ENCODE peak calls at places on chromosome 20, in seven cellular contexts. V is GM10248, G is heart left ventricle, K is Peyer's patch, J is GM20000, C is HepG2, X is brain microvascular endothelial cell. T is an unnamed sample.

GRCh38 chr20:46174469-46175126 is 56.5 kb downstream of the CD40 start:
- DNase-seq in G (peak), J (peak), X (peak), C (peak), V (peak), K (peak), T (peak)

GRCh38 chr20:47315339-47315662 is 41.2 kb downstream of the ZMYND8 start:
- DNase-seq in G (no peak), C (no peak), J (no peak), V (no peak), K (no peak), X (no peak), T (no peak)

GRCh38 chr20:57371363-57371762 is 19.8 kb upstream of the RBM38 start:
- DNase-seq in C (no peak), J (no peak), K (no peak), X (no peak), G (no peak), V (no peak), T (no peak)

GRCh38 chr20:40016884-40017283 is 672.2 kb downstream of the MAFB start:
- DNase-seq in X (no peak), G (no peak), K (no peak), C (no peak), J (no peak), V (no peak), T (no peak)

GRCh38 chr20:37336369-37337207 is 9.4 kb upstream of the SRC start:
- DNase-seq in J (peak), V (peak), G (peak), K (peak), C (no peak), X (no peak), T (peak)

GRCh38 chr20:878511-879307 is 37.4 kb downstream of the ANGPT4 start:
- DNase-seq in C (no peak), G (no peak), V (peak), K (no peak), X (no peak), J (peak), T (no peak)

GRCh38 chr20:32155017-32155965 is 45.8 kb downstream of the TM9SF4 start:
- DNase-seq in X (peak), G (peak), V (peak), C (peak), J (peak), K (peak), T (no peak)

GRCh38 chr20:9179193-9179802 is 110.4 kb downstream of the PLCB4 start:
- DNase-seq in J (no peak), X (peak), V (no peak), C (no peak), G (no peak), K (no peak), T (no peak)

GRCh38 chr20:54047048-54047447 is 23.3 kb downstream of the BCAS1 start:
- DNase-seq in C (no peak), K (no peak), J (no peak), X (no peak), G (no peak), V (no peak), T (no peak)

GRCh38 chr20:1440024-1440423 is 26.6 kb downstream of the NSFL1C start:
- DNase-seq in C (peak), G (no peak), K (peak), X (no peak), V (no peak), J (no peak), T (no peak)

GRCh38 chr20:25499031-25499430 is 86.3 kb downstream of the NINL start:
- DNase-seq in G (no peak), C (no peak), V (no peak), J (no peak), X (no peak), K (no peak), T (no peak)

GRCh38 chr20:57280221-57280620 is 13.8 kb upstream of the BMP7 start:
- DNase-seq in X (no peak), C (no peak), V (no peak), K (no peak), J (no peak), G (no peak), T (no peak)

GRCh38 chr20:43507150-43508080 is at the start of gene L3MBTL1:
- DNase-seq in X (no peak), V (peak), G (peak), K (no peak), C (peak), J (peak), T (peak)

GRCh38 chr20:11248691-11249178 is 574.9 kb upstream of the JAG1 start:
- DNase-seq in V (no peak), J (no peak), G (no peak), C (no peak), K (no peak), X (no peak), T (no peak)

GRCh38 chr20:17843246-17844132 is 125.1 kb downstream of the SNX5 start:
- DNase-seq in J (no peak), X (peak), C (no peak), K (no peak), V (no peak), G (peak), T (peak)

GRCh38 chr20:6767536-6768227 is at the start of gene BMP2:
- DNase-seq in V (peak), K (no peak), J (peak), C (no peak), X (peak), G (peak), T (peak)

GRCh38 chr20:38286586-38287502 is 17.1 kb upstream of the BPI start:
- DNase-seq in J (no peak), X (peak), C (peak), G (peak), V (no peak), K (no peak), T (no peak)

GRCh38 chr20:16261733-16262277 is 311.4 kb downstream of the KIF16B start:
- DNase-seq in V (no peak), G (no peak), K (no peak), X (no peak), C (no peak), J (no peak), T (no peak)

GRCh38 chr20:43715044-43715443 is 11.8 kb downstream of the GTSF1L start:
- DNase-seq in K (no peak), G (no peak), V (no peak), X (no peak), J (no peak), C (no peak), T (no peak)

GRCh38 chr20:24985802-24986201 is 6.7 kb downstream of the APMAP start:
- DNase-seq in X (no peak), V (no peak), G (no peak), C (no peak), K (no peak), J (no peak), T (no peak)

GRCh38 chr20:47330071-47330470 is 26.4 kb downstream of the ZMYND8 start:
- DNase-seq in K (no peak), G (no peak), X (no peak), V (no peak), J (no peak), C (no peak), T (no peak)

GRCh38 chr20:21289651-21290050 is 13.5 kb upstream of the XRN2 start:
- DNase-seq in X (no peak), G (no peak), C (no peak), K (no peak), V (no peak), J (no peak), T (no peak)

GRCh38 chr20:15076785-15077184 is 739.4 kb upstream of the FLRT3 start:
- DNase-seq in G (no peak), C (no peak), V (no peak), K (no peak), X (no peak), J (no peak), T (no peak)

GRCh38 chr20:17835941-17836861 is 132.4 kb downstream of the SNX5 start:
- DNase-seq in K (no peak), J (no peak), V (no peak), X (no peak), C (no peak), G (peak), T (no peak)

GRCh38 chr20:13870349-13870748 is 85.5 kb downstream of the NDUFAF5 start:
- DNase-seq in G (no peak), K (no peak), J (no peak), V (no peak), C (peak), X (no peak), T (no peak)

GRCh38 chr20:41171736-41172295 is 34.5 kb downstream of the PLCG1 start:
- DNase-seq in V (no peak), K (no peak), C (no peak), G (no peak), J (no peak), X (no peak), T (no peak)

GRCh38 chr20:6034134-6034969 is 19.5 kb downstream of the LRRN4 start:
- DNase-seq in C (no peak), G (no peak), V (no peak), K (no peak), J (no peak), X (peak), T (no peak)

GRCh38 chr20:49646126-49646525 is 67.6 kb downstream of the B4GALT5 start:
- DNase-seq in J (no peak), G (no peak), C (no peak), V (no peak), X (peak), K (no peak), T (no peak)

GRCh38 chr20:17556842-17557674 is 12.8 kb upstream of the DSTN start:
- DNase-seq in V (no peak), J (no peak), C (no peak), X (no peak), K (no peak), G (peak), T (no peak)

GRCh38 chr20:890671-891070 is 25.5 kb downstream of the ANGPT4 start:
- DNase-seq in V (no peak), C (no peak), K (no peak), G (no peak), X (no peak), J (no peak), T (no peak)

GRCh38 chr20:20360464-20360863 is 7.4 kb upstream of the INSM1 start:
- DNase-seq in G (no peak), J (peak), K (no peak), X (peak), C (peak), V (peak), T (no peak)

DNA sequence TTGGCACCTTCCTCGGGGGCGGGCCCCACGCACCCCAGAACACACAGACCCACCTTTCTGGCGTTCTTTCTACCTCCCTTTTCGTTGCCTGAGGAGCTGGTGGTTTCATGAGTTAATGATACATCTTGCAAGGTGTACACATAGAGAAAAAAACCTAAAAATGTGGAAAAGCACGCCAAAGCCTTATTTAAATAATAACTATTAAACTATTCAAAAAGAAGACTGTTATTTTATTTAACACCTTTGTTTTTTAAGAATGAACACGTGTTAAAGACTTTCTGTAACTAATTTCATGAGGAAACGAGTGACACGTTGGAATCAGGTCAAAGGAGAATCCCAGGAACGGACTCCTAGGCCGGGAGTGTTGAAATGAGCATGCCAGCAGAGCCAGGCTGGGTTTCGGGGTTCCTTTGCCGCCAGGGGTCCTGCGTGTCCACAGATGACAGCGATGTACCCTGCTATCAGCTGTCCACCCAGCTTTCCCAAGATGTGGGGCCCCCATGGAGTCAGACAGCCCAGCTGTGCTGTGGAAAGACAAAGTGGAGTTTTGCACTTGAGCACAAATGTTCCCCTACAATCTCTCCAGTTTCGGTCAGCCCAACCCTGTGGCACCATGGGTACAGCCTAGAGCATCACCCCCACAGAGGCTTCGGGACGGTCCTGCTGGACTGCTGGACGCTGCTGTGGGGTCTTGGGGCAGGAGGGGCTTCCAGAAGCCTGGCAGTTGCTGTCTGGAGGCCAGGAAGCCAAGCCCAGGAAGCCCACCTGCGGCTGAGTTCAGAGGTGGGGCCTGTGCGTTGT is 16.1 kb downstream of the SLC17A9 start:
- DNase-seq in K (no peak), V (no peak), C (no peak), J (no peak), G (no peak), X (no peak), T (no peak)
- TF ChIP-seq CTCF in K (no peak), V (no peak), C (peak), J (no peak), G (no peak), X (no peak), T (no peak)

GRCh38 chr20:35145141-35145564 is 2.0 kb downstream of the EDEM2 start:
- DNase-seq in K (no peak), V (peak), X (peak), C (peak), G (no peak), J (peak), T (no peak)
- TF ChIP-seq CTCF in K (peak), V (peak), X (peak), C (peak), G (peak), J (peak), T (peak)

GRCh38 chr20:22807646-22808045 is 223.3 kb upstream of the FOXA2 start:
- DNase-seq in C (no peak), K (no peak), X (no peak), V (no peak), G (no peak), J (no peak), T (no peak)

GRCh38 chr20:22808628-22809027 is 224.3 kb upstream of the FOXA2 start:
- DNase-seq in C (no peak), V (no peak), X (no peak), K (no peak), J (no peak), G (no peak), T (no peak)

GRCh38 chr20:22805970-22806369 is 221.6 kb upstream of the FOXA2 start:
- DNase-seq in G (no peak), X (no peak), J (no peak), V (no peak), K (no peak), C (no peak), T (no peak)

GRCh38 chr20:22805219-22805618 is 220.8 kb upstream of the FOXA2 start:
- DNase-seq in J (no peak), G (peak), C (peak), K (no peak), V (no peak), X (peak), T (no peak)

DNA sequence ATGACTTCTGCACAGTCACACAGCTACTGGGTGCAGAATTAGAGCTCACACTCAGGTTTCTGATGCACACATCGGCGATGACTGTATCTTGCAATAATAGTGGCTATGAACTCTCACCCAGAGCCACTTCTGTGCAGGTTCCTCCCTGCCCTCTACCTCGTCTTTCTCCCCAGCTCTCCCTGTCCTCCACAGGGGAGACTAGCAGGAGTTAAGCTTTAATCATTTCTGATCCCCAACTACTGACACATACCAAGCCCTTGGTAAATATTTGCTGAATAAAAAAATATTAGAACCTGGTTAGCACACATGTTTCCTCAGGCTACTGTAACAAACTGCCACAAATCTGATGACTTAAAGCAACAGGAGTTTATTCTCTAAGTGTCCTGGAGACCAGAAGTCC is 222.7 kb upstream of the FOXA2 start:
- DNase-seq in J (no peak), V (no peak), C (no peak), X (no peak), G (no peak), K (no peak), T (no peak)
- TF ChIP-seq CTCF in J (no peak), V (no peak), C (no peak), X (no peak), G (no peak), K (no peak), T (no peak)

GRCh38 chr20:53019464-53019863 is 47.3 kb downstream of the TSHZ2 start:
- DNase-seq in C (no peak), K (no peak), X (no peak), J (no peak), V (no peak), G (no peak), T (no peak)
- TF ChIP-seq CTCF in C (no peak), K (no peak), X (no peak), J (no peak), V (no peak), G (no peak), T (no peak)

GRCh38 chr20:60088236-60088635 is 130.0 kb downstream of the CDH26 start:
- DNase-seq in V (no peak), G (no peak), J (no peak), X (no peak), K (no peak), C (no peak), T (no peak)

GRCh38 chr20:60080401-60080800 is 122.2 kb downstream of the CDH26 start:
- DNase-seq in G (no peak), C (no peak), V (no peak), X (no peak), K (no peak), J (no peak), T (no peak)

GRCh38 chr20:60087563-60088105 is 129.4 kb downstream of the CDH26 start:
- DNase-seq in C (no peak), X (no peak), J (no peak), G (no peak), K (no peak), V (no peak), T (no peak)

GRCh38 chr20:60086936-60087562 is 128.8 kb downstream of the CDH26 start:
- DNase-seq in V (no peak), C (no peak), X (no peak), G (no peak), K (no peak), J (no peak), T (no peak)

GRCh38 chr20:60085551-60086132 is 127.4 kb downstream of the CDH26 start:
- DNase-seq in K (no peak), J (no peak), G (no peak), V (no peak), C (no peak), X (no peak), T (no peak)
- TF ChIP-seq CTCF in K (no peak), J (no peak), G (no peak), V (no peak), C (no peak), X (no peak), T (no peak)

GRCh38 chr20:4022386-4023350 is 7.3 kb upstream of the RNF24 start:
- DNase-seq in C (no peak), K (no peak), X (no peak), G (no peak), V (no peak), J (no peak), T (no peak)

GRCh38 chr20:4025679-4026078 is 10.3 kb upstream of the RNF24 start:
- DNase-seq in J (no peak), K (no peak), X (no peak), G (no peak), C (no peak), V (no peak), T (no peak)

GRCh38 chr20:4027590-4028265 is 12.4 kb upstream of the RNF24 start:
- DNase-seq in C (no peak), K (no peak), X (no peak), J (no peak), V (no peak), G (no peak), T (no peak)

GRCh38 chr20:4025125-4025524 is 9.8 kb upstream of the RNF24 start:
- DNase-seq in C (no peak), G (no peak), K (no peak), X (no peak), V (no peak), J (no peak), T (no peak)

DNA sequence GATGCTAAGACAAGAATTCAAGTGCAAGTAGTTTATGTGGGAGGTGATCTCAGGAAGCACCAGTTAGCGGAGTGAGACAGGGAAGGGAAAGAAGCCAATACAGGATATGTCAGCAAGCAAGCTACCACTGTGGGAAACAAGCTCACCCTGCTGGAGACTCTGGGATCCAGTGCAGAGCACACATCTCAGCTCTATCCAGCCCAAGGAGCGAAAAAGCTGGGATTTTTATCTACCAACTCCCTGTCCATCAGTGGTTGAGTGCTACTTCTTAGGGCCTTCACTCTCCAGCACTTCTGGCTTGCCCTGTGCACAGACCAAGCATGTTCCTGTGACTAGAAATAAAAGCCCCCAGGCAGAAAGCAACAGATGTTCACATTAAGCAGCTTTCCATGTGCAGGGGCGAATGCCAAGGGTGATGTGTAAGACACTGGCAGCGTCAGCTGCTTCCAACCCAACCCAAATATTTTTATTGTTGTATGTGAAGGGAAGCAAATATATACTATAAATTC is 10.8 kb upstream of the RNF24 start:
- DNase-seq in C (peak), J (no peak), V (no peak), K (no peak), G (no peak), X (peak), T (no peak)
- TF ChIP-seq CTCF in C (peak), J (no peak), V (no peak), K (no peak), G (peak), X (peak), T (no peak)

GRCh38 chr20:48601798-48602197 is 226.0 kb downstream of the PREX1 start:
- DNase-seq in X (no peak), C (no peak), K (peak), V (no peak), G (no peak), J (no peak), T (no peak)
- TF ChIP-seq CTCF in X (no peak), C (no peak), K (no peak), V (no peak), G (no peak), J (no peak), T (no peak)

T was measured in natural killer cell.